ENCODE peak calls at places on chromosomes 5 and 9, in five cellular contexts. One of them, this sample, is unnamed.

GRCh38 chr5:10595678-10596309 is 31.9 kb downstream of the ANKRD33B start:
- DNase-seq in brain microvascular endothelial cell: peak; percentile 77
- DNase-seq in tibial artery: peak; percentile 51
- DNase-seq in thyroid gland: no peak
- DNase-seq in cardiac muscle cell: peak; percentile 86
- DNase-seq in this sample: peak; percentile 75

GRCh38 chr5:17302590-17302989 is 85.2 kb downstream of the BASP1 start:
- DNase-seq in tibial artery: peak; percentile 28
- DNase-seq in brain microvascular endothelial cell: peak; percentile 36
- DNase-seq in cardiac muscle cell: peak; percentile 87
- DNase-seq in thyroid gland: no peak
- DNase-seq in this sample: no peak

GRCh38 chr9:2655411-2655901 is 33.9 kb downstream of the VLDLR start:
- DNase-seq in brain microvascular endothelial cell: peak; percentile 93
- DNase-seq in cardiac muscle cell: peak; percentile 74
- DNase-seq in tibial artery: no peak
- DNase-seq in thyroid gland: no peak
- DNase-seq in this sample: peak; percentile 62

GRCh38 chr9:37676411-37676830 is 25.7 kb downstream of the FRMPD1 start:
- DNase-seq in brain microvascular endothelial cell: no peak
- DNase-seq in thyroid gland: no peak
- DNase-seq in tibial artery: no peak
- DNase-seq in cardiac muscle cell: no peak
- DNase-seq in this sample: no peak

GRCh38 chr5:57494104-57495098 is 11.8 kb upstream of the ACTBL2 start:
- DNase-seq in cardiac muscle cell: peak; percentile 99
- DNase-seq in thyroid gland: no peak
- DNase-seq in tibial artery: peak; percentile 32
- DNase-seq in brain microvascular endothelial cell: peak; percentile 99
- DNase-seq in this sample: peak; percentile 93

GRCh38 chr9:745761-746414 is 95.6 kb upstream of the DMRT1 start:
- DNase-seq in cardiac muscle cell: no peak
- DNase-seq in tibial artery: no peak
- DNase-seq in brain microvascular endothelial cell: no peak
- DNase-seq in thyroid gland: no peak
- DNase-seq in this sample: no peak

GRCh38 chr9:113580041-113580953 is 116.8 kb downstream of the RGS3 start:
- DNase-seq in thyroid gland: peak; percentile 97
- DNase-seq in tibial artery: peak; percentile 88
- DNase-seq in cardiac muscle cell: peak; percentile 76
- DNase-seq in brain microvascular endothelial cell: no peak
- DNase-seq in this sample: no peak

GRCh38 chr9:134545213-134546211 is 96.1 kb upstream of the COL5A1 start:
- DNase-seq in tibial artery: no peak
- DNase-seq in cardiac muscle cell: peak; percentile 84
- DNase-seq in thyroid gland: no peak
- DNase-seq in brain microvascular endothelial cell: peak; percentile 38
- DNase-seq in this sample: no peak

GRCh38 chr9:93071464-93071863 is 13.0 kb downstream of the SUSD3 start:
- DNase-seq in cardiac muscle cell: peak; percentile 55
- DNase-seq in brain microvascular endothelial cell: no peak
- DNase-seq in thyroid gland: no peak
- DNase-seq in tibial artery: no peak
- DNase-seq in this sample: no peak

GRCh38 chr5:64505769-64506566 is at the start of gene RGS7BP:
- DNase-seq in thyroid gland: peak; percentile 39
- DNase-seq in cardiac muscle cell: peak; percentile 62
- DNase-seq in tibial artery: no peak
- DNase-seq in brain microvascular endothelial cell: peak; percentile 24
- DNase-seq in this sample: no peak

GRCh38 chr5:179974946-179975712 is 67.4 kb upstream of the TBC1D9B start:
- DNase-seq in brain microvascular endothelial cell: no peak
- DNase-seq in cardiac muscle cell: peak; percentile 41
- DNase-seq in tibial artery: no peak
- DNase-seq in thyroid gland: peak; percentile 59
- DNase-seq in this sample: no peak

GRCh38 chr5:52804359-52804758 is 16.6 kb downstream of the ITGA1 start:
- DNase-seq in brain microvascular endothelial cell: no peak
- DNase-seq in cardiac muscle cell: peak; percentile 66
- DNase-seq in tibial artery: no peak
- DNase-seq in thyroid gland: no peak
- DNase-seq in this sample: no peak
- H3K4me3 ChIP-seq in brain microvascular endothelial cell: no peak overlapping the region
- H3K4me3 ChIP-seq in cardiac muscle cell: no peak overlapping the region
- H3K4me3 ChIP-seq in tibial artery: peak overlapping the region; percentile 60
- H3K4me3 ChIP-seq in thyroid gland: no peak overlapping the region
- H3K4me3 ChIP-seq in this sample: no peak overlapping the region

DNA sequence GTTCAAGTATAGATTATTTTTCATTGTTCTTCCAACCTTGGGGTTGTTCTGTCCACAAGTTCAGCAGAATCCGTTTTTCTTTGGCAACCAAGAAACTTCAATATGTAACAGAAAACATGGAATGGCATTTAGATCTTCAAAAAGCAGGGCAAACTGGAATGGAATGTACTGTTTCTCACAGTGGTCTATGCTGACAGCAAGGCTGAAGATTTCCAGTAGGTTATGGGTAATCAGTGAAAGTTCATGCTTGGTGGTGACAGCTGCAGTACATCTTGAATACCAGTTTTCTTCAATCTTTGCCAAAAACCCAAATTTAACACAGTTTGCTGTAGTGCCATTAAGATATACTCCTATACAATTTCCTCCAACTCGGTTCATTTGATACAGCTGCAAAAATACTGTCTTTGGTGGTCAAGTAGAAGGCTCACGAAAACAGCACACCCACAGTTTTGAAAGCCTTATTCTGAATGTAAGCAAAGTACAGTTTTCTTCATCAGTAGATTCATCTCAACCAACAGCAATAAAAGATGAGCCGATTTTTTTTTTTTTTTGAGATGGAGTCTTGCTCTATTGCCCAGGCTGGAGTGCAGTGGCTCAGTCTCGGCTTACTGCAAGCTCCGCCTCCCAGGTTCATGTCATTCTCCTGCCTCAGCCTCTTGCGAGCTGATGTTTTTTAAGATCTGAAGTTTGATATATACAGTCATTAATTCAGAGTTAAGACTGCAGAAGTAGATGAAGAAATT is 4.9 kb downstream of the TRIM52 start:
- DNase-seq in cardiac muscle cell: peak; percentile 54
- DNase-seq in tibial artery: no peak
- DNase-seq in brain microvascular endothelial cell: no peak
- DNase-seq in thyroid gland: no peak
- DNase-seq in this sample: no peak
- H3K36me3 ChIP-seq in cardiac muscle cell: peaks cover 7% of the 10 kb centered on the region
- H3K36me3 ChIP-seq in tibial artery: no peaks in the 10 kb centered on the region
- H3K36me3 ChIP-seq in brain microvascular endothelial cell: peaks cover 22% of the 10 kb centered on the region
- H3K36me3 ChIP-seq in thyroid gland: no peaks in the 10 kb centered on the region
- H3K36me3 ChIP-seq in this sample: no peaks in the 10 kb centered on the region

DNA sequence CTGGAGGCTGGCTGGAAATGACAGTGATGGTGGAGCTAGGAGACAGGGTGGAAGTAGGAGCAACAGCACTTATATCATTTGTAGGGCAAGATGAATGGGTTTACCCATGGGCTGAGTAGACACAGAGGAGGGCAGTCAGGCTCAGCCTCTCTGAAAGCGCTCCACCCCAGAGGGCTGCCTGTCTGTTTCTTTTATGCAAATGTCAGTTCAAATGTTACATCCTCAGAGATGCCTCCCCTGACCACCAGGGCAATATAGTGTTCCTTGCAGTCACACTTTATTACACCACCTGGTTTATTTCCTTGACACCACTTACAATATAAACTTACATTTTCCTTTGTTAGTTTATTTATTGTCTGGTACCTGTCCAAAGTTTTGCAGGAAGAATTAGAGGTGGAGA is 159.5 kb upstream of the IL12B start:
- DNase-seq in cardiac muscle cell: no peak
- DNase-seq in thyroid gland: no peak
- DNase-seq in tibial artery: no peak
- DNase-seq in brain microvascular endothelial cell: no peak
- DNase-seq in this sample: no peak
- TF ChIP-seq CTCF in cardiac muscle cell: no peak
- TF ChIP-seq CTCF in thyroid gland: no peak
- TF ChIP-seq CTCF in tibial artery: no peak
- TF ChIP-seq CTCF in brain microvascular endothelial cell: no peak
- TF ChIP-seq CTCF in this sample: no peak

DNA sequence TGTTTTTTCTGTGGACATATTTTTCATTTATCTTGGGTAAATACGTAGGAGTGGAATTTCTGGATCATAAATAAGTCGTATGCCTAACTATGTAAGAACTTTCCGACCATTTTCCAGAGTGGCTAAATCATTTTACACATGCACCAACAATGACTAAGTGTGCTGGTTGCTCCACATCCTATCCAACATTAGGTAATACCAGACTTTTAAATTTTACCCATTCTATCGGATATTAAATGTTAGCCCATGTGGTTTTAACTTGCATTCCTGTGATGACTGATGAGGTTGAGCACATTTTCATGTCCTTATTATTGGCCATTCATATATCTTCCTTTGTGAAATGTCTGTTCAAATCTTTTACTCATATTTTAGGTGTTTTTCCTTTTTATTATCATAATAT is 69.0 kb upstream of the NR4A3 start:
- DNase-seq in tibial artery: no peak
- DNase-seq in thyroid gland: no peak
- DNase-seq in cardiac muscle cell: peak; percentile 34
- DNase-seq in brain microvascular endothelial cell: peak; percentile 60
- DNase-seq in this sample: peak; percentile 45
- H3K4me3 ChIP-seq in tibial artery: no peak overlapping the region
- H3K4me3 ChIP-seq in thyroid gland: no peak overlapping the region
- H3K4me3 ChIP-seq in cardiac muscle cell: no peak overlapping the region
- H3K4me3 ChIP-seq in brain microvascular endothelial cell: no peak overlapping the region
- H3K4me3 ChIP-seq in this sample: no peak overlapping the region

DNA sequence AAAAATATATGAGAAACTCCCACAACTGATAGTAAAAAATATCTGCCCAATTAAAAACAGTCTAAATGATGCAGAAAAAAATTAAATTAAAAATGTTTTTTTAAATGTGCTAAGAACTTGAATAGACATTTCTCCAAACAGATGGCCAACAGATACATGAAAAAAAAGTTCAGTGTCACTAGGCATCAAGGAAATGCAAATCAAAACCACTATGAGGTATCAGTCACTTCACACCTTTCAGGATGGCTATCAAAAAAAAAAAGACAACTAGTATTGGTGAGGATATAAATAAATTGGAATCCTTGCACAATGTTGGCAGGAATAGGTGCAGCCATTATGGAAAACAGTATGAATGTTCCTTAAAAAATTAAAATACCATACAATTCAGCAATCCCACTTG is 16.6 kb downstream of the ZNF131 start:
- DNase-seq in cardiac muscle cell: no peak
- DNase-seq in thyroid gland: no peak
- DNase-seq in brain microvascular endothelial cell: no peak
- DNase-seq in tibial artery: no peak
- DNase-seq in this sample: no peak
- H3K36me3 ChIP-seq in cardiac muscle cell: peaks cover 3% of the 10 kb centered on the region
- H3K36me3 ChIP-seq in thyroid gland: peaks cover 10% of the 10 kb centered on the region
- H3K36me3 ChIP-seq in brain microvascular endothelial cell: peaks cover 9% of the 10 kb centered on the region
- H3K36me3 ChIP-seq in tibial artery: peaks cover 17% of the 10 kb centered on the region
- H3K36me3 ChIP-seq in this sample: peaks cover 1% of the 10 kb centered on the region

GRCh38 chr5:159332800-159333563 is 2.7 kb upstream of the IL12B start:
- DNase-seq in tibial artery: no peak
- DNase-seq in thyroid gland: no peak
- DNase-seq in cardiac muscle cell: no peak
- DNase-seq in brain microvascular endothelial cell: no peak
- DNase-seq in this sample: no peak
- TF ChIP-seq CTCF in tibial artery: no peak
- TF ChIP-seq CTCF in thyroid gland: no peak
- TF ChIP-seq CTCF in cardiac muscle cell: no peak
- TF ChIP-seq CTCF in brain microvascular endothelial cell: no peak
- TF ChIP-seq CTCF in this sample: no peak

GRCh38 chr5:175523292-175523691 is 44.9 kb downstream of the SFXN1 start:
- DNase-seq in cardiac muscle cell: no peak
- DNase-seq in thyroid gland: no peak
- DNase-seq in tibial artery: no peak
- DNase-seq in brain microvascular endothelial cell: no peak
- DNase-seq in this sample: no peak
- H3K4me3 ChIP-seq in cardiac muscle cell: no peak overlapping the region
- H3K4me3 ChIP-seq in thyroid gland: no peak overlapping the region
- H3K4me3 ChIP-seq in tibial artery: no peak overlapping the region
- H3K4me3 ChIP-seq in brain microvascular endothelial cell: no peak overlapping the region
- H3K4me3 ChIP-seq in this sample: no peak overlapping the region

This sample was measured in kidney epithelial cell.